ENCODE peak calls at places on chromosomes 1 and 21, in six cellular contexts. V is SK-N-SH, U is ovary, K is sigmoid colon, S is stomach, C is transverse colon. T is an unnamed sample.

GRCh38 chr1:15400627-15401026 is 9.1 kb upstream of the EFHD2 start:
- DNase-seq in V (no peak), U (no peak), K (no peak), S (no peak), C (no peak), T (no peak)

GRCh38 chr1:92184632-92185031 is 33.1 kb upstream of the C1orf146 start:
- DNase-seq in V (no peak), U (no peak), K (no peak), S (no peak), C (no peak), T (no peak)

GRCh38 chr1:111904478-111905218 is 84.8 kb downstream of the KCND3 start:
- DNase-seq in V (peak; percentile 43), U (no peak), K (no peak), S (no peak), C (no peak), T (no peak)

GRCh38 chr1:178628637-178629548 is 96.2 kb upstream of the RALGPS2 start:
- DNase-seq in V (no peak), U (no peak), K (no peak), S (no peak), C (no peak), T (no peak)

GRCh38 chr1:1433804-1434130 is 1.7 kb upstream of the VWA1 start:
- DNase-seq in V (peak; percentile 31), U (peak; percentile 61), K (no peak), S (peak; percentile 68), C (no peak), T (no peak)

GRCh38 chr1:48572632-48573258 is 100.7 kb upstream of the SPATA6 start:
- DNase-seq in V (peak; percentile 80), U (peak; percentile 56), K (no peak), S (peak; percentile 47), C (peak; percentile 13), T (no peak)

GRCh38 chr1:12206238-12206637 is 23.6 kb upstream of the VPS13D start:
- DNase-seq in V (no peak), U (no peak), K (no peak), S (no peak), C (no peak), T (no peak)

GRCh38 chr1:55696181-55696580 is 481.0 kb upstream of the USP24 start:
- DNase-seq in V (no peak), U (no peak), K (peak; percentile 83), S (no peak), C (no peak), T (peak; percentile 81)

GRCh38 chr1:172609528-172609927 is 49.4 kb upstream of the FASLG start:
- DNase-seq in V (no peak), U (no peak), K (no peak), S (no peak), C (no peak), T (no peak)

GRCh38 chr21:44800971-44801467 is 601 bp downstream of the UBE2G2 start:
- DNase-seq in V (peak; percentile 64), U (no peak), K (no peak), S (no peak), C (no peak), T (no peak)

GRCh38 chr1:176466514-176466913 is 3.5 kb downstream of the PAPPA2 start:
- DNase-seq in V (peak; percentile 21), U (no peak), K (no peak), S (no peak), C (no peak), T (no peak)

GRCh38 chr1:235093685-235094592 is 34.7 kb downstream of the TOMM20 start:
- DNase-seq in V (peak; percentile 83), U (peak; percentile 66), K (peak; percentile 85), S (peak; percentile 86), C (peak; percentile 87), T (no peak)

GRCh38 chr1:168287237-168287664 is 6.6 kb downstream of the TBX19 start:
- DNase-seq in V (no peak), U (no peak), K (no peak), S (no peak), C (no peak), T (no peak)

GRCh38 chr1:182146286-182146685 is 84.8 kb upstream of the ZNF648 start:
- DNase-seq in V (no peak), U (no peak), K (no peak), S (peak; percentile 91), C (peak; percentile 37), T (no peak)

GRCh38 chr1:192357904-192358303 is 41.1 kb downstream of the RGS21 start:
- DNase-seq in V (no peak), U (no peak), K (no peak), S (no peak), C (no peak), T (no peak)

GRCh38 chr1:227898502-227899140 is 49.1 kb downstream of the WNT9A start:
- DNase-seq in V (no peak), U (no peak), K (peak; percentile 47), S (no peak), C (peak; percentile 4), T (no peak)

GRCh38 chr1:223742861-223743517 is 30.6 kb downstream of the CAPN2 start:
- DNase-seq in V (no peak), U (no peak), K (no peak), S (no peak), C (no peak), T (no peak)

GRCh38 chr1:42943728-42944127 is 14.9 kb downstream of the SLC2A1 start:
- DNase-seq in V (no peak), U (no peak), K (no peak), S (no peak), C (no peak), T (no peak)

GRCh38 chr1:81848880-81849500 is 48.3 kb downstream of the ADGRL2 start:
- DNase-seq in V (no peak), U (no peak), K (no peak), S (no peak), C (no peak), T (no peak)

GRCh38 chr1:234597894-234598293 is 12.1 kb downstream of the IRF2BP2 start:
- DNase-seq in V (peak; percentile 56), U (no peak), K (no peak), S (peak; percentile 55), C (peak; percentile 74), T (peak; percentile 63)

GRCh38 chr1:241317676-241318075 is 39.3 kb downstream of the RGS7 start:
- DNase-seq in V (no peak), U (no peak), K (no peak), S (no peak), C (no peak), T (no peak)

GRCh38 chr1:118931876-118932275 is 56.3 kb downstream of the TBX15 start:
- DNase-seq in V (no peak), U (no peak), K (no peak), S (no peak), C (no peak), T (no peak)

GRCh38 chr1:50348449-50349241 is 74.6 kb downstream of the DMRTA2 start:
- DNase-seq in V (peak; percentile 77), U (peak; percentile 23), K (no peak), S (peak; percentile 42), C (peak; percentile 40), T (no peak)

GRCh38 chr1:20123696-20124450 is 4.5 kb upstream of the PLA2G2D start:
- DNase-seq in V (no peak), U (no peak), K (no peak), S (no peak), C (no peak), T (no peak)

GRCh38 chr1:106465666-106466065 is 590.8 kb upstream of the PRMT6 start:
- DNase-seq in V (no peak), U (no peak), K (no peak), S (no peak), C (no peak), T (no peak)

GRCh38 chr1:42777860-42778259 is 6.9 kb upstream of the TMEM269 start:
- DNase-seq in V (peak; percentile 75), U (no peak), K (no peak), S (no peak), C (no peak), T (no peak)

GRCh38 chr1:235882816-235883215 is 16.1 kb upstream of the LYST start:
- DNase-seq in V (no peak), U (no peak), K (no peak), S (no peak), C (no peak), T (peak; percentile 59)

GRCh38 chr1:19086176-19086875 is 123.7 kb downstream of the UBR4 start:
- DNase-seq in V (no peak), U (no peak), K (no peak), S (peak; percentile 82), C (no peak), T (no peak)

GRCh38 chr1:26822737-26823395 is 3.6 kb upstream of the ZDHHC18 start:
- DNase-seq in V (no peak), U (no peak), K (no peak), S (no peak), C (no peak), T (no peak)

GRCh38 chr1:21290546-21290944 is 282 bp upstream of the ECE1 start:
- DNase-seq in V (no peak), U (no peak), K (no peak), S (no peak), C (no peak), T (no peak)

GRCh38 chr1:180849031-180849775 is 63.5 kb upstream of the KIAA1614 start:
- DNase-seq in V (no peak), U (no peak), K (no peak), S (no peak), C (no peak), T (no peak)
- H3K4me3 ChIP-seq in V (no peak overlapping the region), U (no peak overlapping the region), K (no peak overlapping the region), S (no peak overlapping the region), C (no peak overlapping the region), T (no peak overlapping the region)

DNA sequence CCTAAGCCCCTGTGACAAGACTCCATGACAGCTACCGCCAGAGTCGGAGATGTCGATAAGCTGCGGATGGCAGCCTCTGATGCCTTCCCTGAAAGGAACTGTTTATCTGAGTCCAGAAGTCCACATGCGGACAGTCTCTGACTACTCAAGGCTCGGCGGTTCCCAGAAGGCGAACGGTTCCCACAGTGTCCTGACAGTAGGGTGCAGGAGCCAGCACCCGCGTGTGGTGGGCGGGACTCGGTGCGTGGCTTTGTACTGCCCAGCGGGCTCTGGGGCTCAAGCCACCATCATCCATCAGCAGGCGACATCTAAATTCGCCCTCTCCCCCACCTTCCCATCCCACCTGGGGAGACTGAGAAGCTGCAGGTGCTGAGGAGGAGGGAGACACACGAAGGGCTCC is 30.6 kb downstream of the LRP8 start:
- DNase-seq in V (no peak), U (no peak), K (no peak), S (no peak), C (no peak), T (no peak)
- TF ChIP-seq EP300 in V (no peak), U (no peak), K (no peak), S (no peak), C (no peak), T (no peak)

DNA sequence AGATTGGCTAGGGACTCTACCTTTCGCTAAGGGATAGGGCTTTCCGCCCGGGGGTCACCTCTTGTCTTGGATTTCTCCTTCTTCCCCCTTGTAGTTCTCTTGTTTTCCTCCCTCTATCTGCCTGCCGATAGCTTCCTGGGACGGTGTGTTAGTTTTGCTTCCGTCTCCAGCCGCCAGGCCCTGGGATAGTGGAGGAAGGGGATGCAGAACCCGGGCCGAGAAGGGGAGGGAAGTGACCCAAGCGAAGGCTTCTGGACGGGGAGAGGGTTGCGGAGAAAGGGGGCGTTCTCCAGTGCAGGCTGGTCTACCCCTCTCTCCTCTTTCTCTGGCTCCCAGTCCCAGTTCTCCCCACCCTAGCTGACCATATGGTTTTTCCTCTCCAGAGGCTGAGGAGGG is 871 bp downstream of the TUFT1 start:
- DNase-seq in V (peak; percentile 63), U (peak; percentile 18), K (no peak), S (peak; percentile 35), C (peak; percentile 48), T (peak; percentile 79)
- TF ChIP-seq CTCF in V (no peak), U (no peak), K (no peak), S (no peak), C (no peak), T (no peak)

GRCh38 chr1:7962636-7963377 is 1.3 kb downstream of the PARK7 start:
- DNase-seq in V (no peak), U (no peak), K (peak; percentile 38), S (no peak), C (no peak), T (no peak)
- H3K4me3 ChIP-seq in V (peak overlapping the region; percentile 71), U (no peak overlapping the region), K (peak overlapping the region; percentile 86), S (peak overlapping the region; percentile 87), C (no peak overlapping the region), T (peak overlapping the region; percentile 69)